ENCODE peak calls at places on chromosomes 3 and 15, in eight cellular contexts. One of them, this sample, is unnamed. For H3K9me3 and H3K4me1, the result is how much of the 10 kb centered on the place peaks cover.

GRCh38 chr3:189041482-189042090 is 130.2 kb upstream of the TPRG1 start:
- DNase-seq in cardiac muscle cell: peak
- DNase-seq in PC-9: no peak
- DNase-seq in pancreas: peak
- DNase-seq in thoracic aorta: no peak
- DNase-seq in A549: peak
- DNase-seq in ovary: peak
- DNase-seq in vagina: no peak
- DNase-seq in this sample: peak

GRCh38 chr3:123036352-123037014 is 8.9 kb upstream of the SEMA5B start:
- DNase-seq in cardiac muscle cell: no peak
- DNase-seq in PC-9: peak
- DNase-seq in pancreas: no peak
- DNase-seq in thoracic aorta: no peak
- DNase-seq in A549: no peak
- DNase-seq in ovary: no peak
- DNase-seq in vagina: no peak
- DNase-seq in this sample: no peak

GRCh38 chr3:59268170-59268569 is 218.3 kb upstream of the CFAP20DC start:
- DNase-seq in cardiac muscle cell: no peak
- DNase-seq in PC-9: no peak
- DNase-seq in pancreas: no peak
- DNase-seq in thoracic aorta: no peak
- DNase-seq in A549: no peak
- DNase-seq in ovary: no peak
- DNase-seq in vagina: no peak
- DNase-seq in this sample: no peak

GRCh38 chr3:138949002-138949418 is 2.0 kb downstream of the FOXL2NB start:
- DNase-seq in cardiac muscle cell: no peak
- DNase-seq in PC-9: no peak
- DNase-seq in pancreas: no peak
- DNase-seq in thoracic aorta: no peak
- DNase-seq in A549: no peak
- DNase-seq in ovary: peak
- DNase-seq in vagina: no peak
- DNase-seq in this sample: no peak

GRCh38 chr3:81951106-81951505 is 189.7 kb upstream of the GBE1 start:
- DNase-seq in cardiac muscle cell: no peak
- DNase-seq in PC-9: no peak
- DNase-seq in pancreas: no peak
- DNase-seq in thoracic aorta: no peak
- DNase-seq in A549: no peak
- DNase-seq in ovary: no peak
- DNase-seq in vagina: no peak
- DNase-seq in this sample: no peak

GRCh38 chr3:79521221-79521848 is 246.5 kb downstream of the ROBO1 start:
- DNase-seq in cardiac muscle cell: peak
- DNase-seq in PC-9: peak
- DNase-seq in pancreas: no peak
- DNase-seq in thoracic aorta: no peak
- DNase-seq in A549: peak
- DNase-seq in ovary: no peak
- DNase-seq in vagina: no peak
- DNase-seq in this sample: no peak

GRCh38 chr15:49620174-49620573 is 444 bp downstream of the FAM227B start:
- DNase-seq in cardiac muscle cell: no peak
- DNase-seq in PC-9: peak
- DNase-seq in pancreas: no peak
- DNase-seq in thoracic aorta: no peak
- DNase-seq in A549: peak
- DNase-seq in ovary: no peak
- DNase-seq in vagina: no peak
- DNase-seq in this sample: no peak

GRCh38 chr3:71955549-71956373 is 170.8 kb upstream of the PROK2 start:
- DNase-seq in cardiac muscle cell: peak
- DNase-seq in PC-9: peak
- DNase-seq in pancreas: peak
- DNase-seq in thoracic aorta: peak
- DNase-seq in A549: peak
- DNase-seq in ovary: peak
- DNase-seq in vagina: no peak
- DNase-seq in this sample: peak

GRCh38 chr3:4303187-4304123 is at the start of gene SETMAR:
- DNase-seq in cardiac muscle cell: peak
- DNase-seq in PC-9: peak
- DNase-seq in pancreas: peak
- DNase-seq in thoracic aorta: peak
- DNase-seq in A549: peak
- DNase-seq in ovary: peak
- DNase-seq in vagina: no peak
- DNase-seq in this sample: peak

GRCh38 chr15:88440021-88440420 is 27.2 kb downstream of the MRPL46 start:
- DNase-seq in cardiac muscle cell: no peak
- DNase-seq in PC-9: peak
- DNase-seq in pancreas: no peak
- DNase-seq in thoracic aorta: no peak
- DNase-seq in A549: no peak
- DNase-seq in ovary: no peak
- DNase-seq in vagina: no peak
- DNase-seq in this sample: no peak

GRCh38 chr3:170359178-170359704 is 1.7 kb downstream of the SKIL start:
- DNase-seq in cardiac muscle cell: no peak
- DNase-seq in PC-9: no peak
- DNase-seq in pancreas: no peak
- DNase-seq in thoracic aorta: no peak
- DNase-seq in A549: no peak
- DNase-seq in ovary: no peak
- DNase-seq in vagina: no peak
- DNase-seq in this sample: no peak

GRCh38 chr3:159897331-159898075 is 91.1 kb upstream of the IL12A start:
- DNase-seq in cardiac muscle cell: no peak
- DNase-seq in PC-9: no peak
- DNase-seq in pancreas: no peak
- DNase-seq in thoracic aorta: no peak
- DNase-seq in A549: no peak
- DNase-seq in ovary: no peak
- DNase-seq in vagina: no peak
- DNase-seq in this sample: no peak

GRCh38 chr15:60869851-60870250 is 359.3 kb downstream of the RORA start:
- DNase-seq in cardiac muscle cell: no peak
- DNase-seq in PC-9: no peak
- DNase-seq in pancreas: no peak
- DNase-seq in thoracic aorta: no peak
- DNase-seq in A549: no peak
- DNase-seq in ovary: no peak
- DNase-seq in vagina: no peak
- DNase-seq in this sample: no peak

GRCh38 chr3:175311404-175311803 is 452.3 kb downstream of the NAALADL2 start:
- DNase-seq in cardiac muscle cell: no peak
- DNase-seq in PC-9: no peak
- DNase-seq in pancreas: no peak
- DNase-seq in thoracic aorta: no peak
- DNase-seq in A549: no peak
- DNase-seq in ovary: no peak
- DNase-seq in vagina: no peak
- DNase-seq in this sample: no peak

GRCh38 chr15:74525946-74526345 is 15.1 kb upstream of the ARID3B start:
- DNase-seq in cardiac muscle cell: no peak
- DNase-seq in PC-9: peak
- DNase-seq in pancreas: no peak
- DNase-seq in thoracic aorta: no peak
- DNase-seq in A549: no peak
- DNase-seq in ovary: no peak
- DNase-seq in vagina: no peak
- DNase-seq in this sample: no peak

GRCh38 chr15:39624806-39625205 is 43.9 kb downstream of the THBS1 start:
- DNase-seq in cardiac muscle cell: no peak
- DNase-seq in PC-9: peak
- DNase-seq in pancreas: no peak
- DNase-seq in thoracic aorta: no peak
- DNase-seq in A549: no peak
- DNase-seq in ovary: peak
- DNase-seq in vagina: no peak
- DNase-seq in this sample: peak

GRCh38 chr3:196216681-196217211 is 412 bp downstream of the SLC51A start:
- DNase-seq in cardiac muscle cell: no peak
- DNase-seq in PC-9: no peak
- DNase-seq in pancreas: no peak
- DNase-seq in thoracic aorta: no peak
- DNase-seq in A549: no peak
- DNase-seq in ovary: no peak
- DNase-seq in vagina: no peak
- DNase-seq in this sample: no peak

GRCh38 chr3:41338276-41338675 is 139.0 kb downstream of the CTNNB1 start:
- DNase-seq in cardiac muscle cell: no peak
- DNase-seq in PC-9: no peak
- DNase-seq in pancreas: no peak
- DNase-seq in thoracic aorta: no peak
- DNase-seq in A549: no peak
- DNase-seq in ovary: no peak
- DNase-seq in vagina: no peak
- DNase-seq in this sample: no peak

GRCh38 chr15:20349774-20350498 is 191.7 kb downstream of the GOLGA6L6 start:
- DNase-seq in cardiac muscle cell: no peak
- DNase-seq in PC-9: no peak
- DNase-seq in pancreas: no peak
- DNase-seq in thoracic aorta: no peak
- DNase-seq in A549: no peak
- DNase-seq in ovary: no peak
- DNase-seq in vagina: peak
- DNase-seq in this sample: no peak
- H3K9me3 ChIP-seq in cardiac muscle cell: under half
- H3K9me3 ChIP-seq in PC-9: under half
- H3K9me3 ChIP-seq in pancreas: under half
- H3K9me3 ChIP-seq in thoracic aorta: under half
- H3K9me3 ChIP-seq in A549: under half
- H3K9me3 ChIP-seq in ovary: under half
- H3K9me3 ChIP-seq in vagina: under half
- H3K9me3 ChIP-seq in this sample: under half

GRCh38 chr3:113629941-113630340 is 66.5 kb downstream of the USF3 start:
- DNase-seq in cardiac muscle cell: no peak
- DNase-seq in PC-9: no peak
- DNase-seq in pancreas: no peak
- DNase-seq in thoracic aorta: no peak
- DNase-seq in A549: no peak
- DNase-seq in ovary: no peak
- DNase-seq in vagina: no peak
- DNase-seq in this sample: no peak
- H3K4me3 ChIP-seq in cardiac muscle cell: no peak
- H3K4me3 ChIP-seq in PC-9: no peak
- H3K4me3 ChIP-seq in pancreas: no peak
- H3K4me3 ChIP-seq in thoracic aorta: no peak
- H3K4me3 ChIP-seq in A549: no peak
- H3K4me3 ChIP-seq in ovary: no peak
- H3K4me3 ChIP-seq in vagina: no peak
- H3K4me3 ChIP-seq in this sample: no peak

DNA sequence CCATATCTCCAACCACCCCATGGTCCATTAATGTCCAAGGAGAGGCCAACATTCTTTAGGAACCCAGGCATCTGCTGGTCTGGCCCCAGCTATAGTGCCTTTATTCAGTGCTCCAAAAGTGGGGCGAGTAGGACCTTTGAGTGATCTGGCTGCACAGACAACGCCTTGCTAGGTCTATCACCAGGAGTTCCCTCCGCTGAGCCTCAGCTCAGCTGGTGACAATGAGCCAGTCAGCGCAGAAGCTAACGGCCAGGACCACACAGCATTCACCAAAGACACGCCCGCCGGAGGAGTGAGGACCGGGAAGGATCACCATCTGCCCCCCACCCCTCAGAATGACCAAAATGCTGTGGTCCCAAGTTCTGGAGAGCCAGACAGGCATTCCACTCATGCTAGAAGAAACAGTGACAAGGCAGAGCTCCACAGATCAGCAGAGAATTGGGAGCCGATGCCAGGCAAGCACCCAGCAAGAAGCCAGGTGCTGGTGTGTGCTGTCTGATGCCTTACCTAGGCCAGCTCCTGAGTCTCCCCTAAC is 19.0 kb downstream of the TBC1D2B start:
- DNase-seq in cardiac muscle cell: no peak
- DNase-seq in PC-9: no peak
- DNase-seq in pancreas: no peak
- DNase-seq in thoracic aorta: no peak
- DNase-seq in A549: no peak
- DNase-seq in ovary: no peak
- DNase-seq in vagina: no peak
- DNase-seq in this sample: no peak
- H3K4me1 ChIP-seq in cardiac muscle cell: under half
- H3K4me1 ChIP-seq in PC-9: under half
- H3K4me1 ChIP-seq in pancreas: under half
- H3K4me1 ChIP-seq in thoracic aorta: half or more
- H3K4me1 ChIP-seq in A549: under half
- H3K4me1 ChIP-seq in ovary: under half
- H3K4me1 ChIP-seq in vagina: half or more
- H3K4me1 ChIP-seq in this sample: half or more

GRCh38 chr15:77499087-77499765 is 78.5 kb downstream of the HMG20A start:
- DNase-seq in cardiac muscle cell: no peak
- DNase-seq in PC-9: no peak
- DNase-seq in pancreas: no peak
- DNase-seq in thoracic aorta: no peak
- DNase-seq in A549: no peak
- DNase-seq in ovary: no peak
- DNase-seq in vagina: no peak
- DNase-seq in this sample: no peak

GRCh38 chr15:77503764-77504163 is 83.1 kb downstream of the HMG20A start:
- DNase-seq in cardiac muscle cell: no peak
- DNase-seq in PC-9: no peak
- DNase-seq in pancreas: no peak
- DNase-seq in thoracic aorta: no peak
- DNase-seq in A549: no peak
- DNase-seq in ovary: no peak
- DNase-seq in vagina: no peak
- DNase-seq in this sample: no peak

GRCh38 chr15:77503240-77503639 is 82.6 kb downstream of the HMG20A start:
- DNase-seq in cardiac muscle cell: no peak
- DNase-seq in PC-9: peak
- DNase-seq in pancreas: no peak
- DNase-seq in thoracic aorta: no peak
- DNase-seq in A549: no peak
- DNase-seq in ovary: no peak
- DNase-seq in vagina: no peak
- DNase-seq in this sample: no peak

GRCh38 chr15:77502379-77503095 is 81.8 kb downstream of the HMG20A start:
- DNase-seq in cardiac muscle cell: no peak
- DNase-seq in PC-9: no peak
- DNase-seq in pancreas: no peak
- DNase-seq in thoracic aorta: no peak
- DNase-seq in A549: no peak
- DNase-seq in ovary: no peak
- DNase-seq in vagina: peak
- DNase-seq in this sample: no peak

DNA sequence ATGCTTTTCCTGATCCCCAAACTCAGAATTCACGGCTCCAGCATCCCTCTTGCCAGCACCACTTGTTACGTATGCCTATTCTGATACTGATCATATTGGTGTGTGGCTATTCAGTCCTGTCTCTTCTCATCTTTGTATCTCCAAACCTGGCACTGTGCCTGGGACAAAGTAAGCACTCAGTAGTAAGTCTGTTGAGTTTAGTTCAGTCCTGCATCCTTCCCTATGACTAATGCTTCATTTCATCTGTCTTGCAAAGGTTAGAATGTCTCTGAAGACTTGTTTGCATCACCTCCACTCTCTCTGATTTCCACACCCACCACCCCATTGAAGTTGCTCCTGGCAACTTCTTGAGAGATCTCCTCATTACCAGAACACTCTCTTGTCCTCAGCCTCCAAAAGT is 80.3 kb downstream of the HMG20A start:
- DNase-seq in cardiac muscle cell: no peak
- DNase-seq in PC-9: peak
- DNase-seq in pancreas: no peak
- DNase-seq in thoracic aorta: no peak
- DNase-seq in A549: no peak
- DNase-seq in ovary: no peak
- DNase-seq in vagina: no peak
- DNase-seq in this sample: no peak
- H3K9me3 ChIP-seq in cardiac muscle cell: under half
- H3K9me3 ChIP-seq in PC-9: under half
- H3K9me3 ChIP-seq in pancreas: under half
- H3K9me3 ChIP-seq in thoracic aorta: under half
- H3K9me3 ChIP-seq in A549: under half
- H3K9me3 ChIP-seq in ovary: under half
- H3K9me3 ChIP-seq in vagina: under half
- H3K9me3 ChIP-seq in this sample: under half

This sample was measured in heart right ventricle.